ENCODE peak calls at places on chromosome 22, in four cellular contexts. L is A673; H is PC-9; V is CD4-positive, CD25-positive, alpha-beta regulatory T cell. W is an unnamed sample.

GRCh38 chr22:32765117-32765618 is 36.3 kb upstream of the TIMP3 start:
- DNase-seq in H (no peak), V (no peak), L (no peak), W (no peak)

GRCh38 chr22:32751065-32751739 is 50.3 kb upstream of the TIMP3 start:
- DNase-seq in L (no peak), V (no peak), H (peak; percentile 19), W (no peak)

GRCh38 chr22:42270512-42271190 is at the start of gene TCF20:
- DNase-seq in L (peak; percentile 88), V (peak; percentile 74), H (peak; percentile 69), W (peak; percentile 91)

GRCh38 chr22:25564320-25564978 is at the start of gene GRK3:
- DNase-seq in L (peak; percentile 52), V (peak; percentile 58), H (peak; percentile 34), W (peak; percentile 88)

GRCh38 chr22:35601743-35602633 is 15.1 kb downstream of the MB start:
- DNase-seq in L (no peak), V (no peak), H (peak; percentile 91), W (no peak)

GRCh38 chr22:39946571-39947407 is 13.4 kb upstream of the TMA7B start:
- DNase-seq in V (no peak), H (no peak), L (no peak), W (no peak)

GRCh38 chr22:46068176-46068907 is 82.0 kb upstream of the PPARA start:
- DNase-seq in L (peak; percentile 34), V (no peak), H (no peak), W (no peak)

GRCh38 chr22:38925571-38926041 is 31.8 kb upstream of the APOBEC3A start:
- DNase-seq in L (no peak), H (no peak), V (no peak), W (no peak)

GRCh38 chr22:46052331-46052771 is 75.4 kb upstream of the WNT7B start:
- DNase-seq in V (no peak), L (no peak), H (no peak), W (peak; percentile 71)

GRCh38 chr22:27420817-27421361 is 380.7 kb downstream of the MN1 start:
- DNase-seq in V (no peak), L (peak; percentile 38), H (peak; percentile 44), W (peak; percentile 92)

GRCh38 chr22:23784215-23784732 is 2.5 kb upstream of the SMARCB1 start:
- DNase-seq in V (no peak), H (no peak), L (no peak), W (no peak)

GRCh38 chr22:42964994-42965699 is 49.8 kb downstream of the PACSIN2 start:
- DNase-seq in L (peak; percentile 88), V (no peak), H (peak; percentile 42), W (no peak)

GRCh38 chr22:49865156-49865555 is 11.5 kb downstream of the ZBED4 start:
- DNase-seq in V (no peak), H (no peak), L (no peak), W (no peak)

GRCh38 chr22:24845036-24845918 is 39.3 kb downstream of the SGSM1 start:
- DNase-seq in H (no peak), L (no peak), V (no peak), W (peak; percentile 50)

GRCh38 chr22:49951001-49951677 is 9.4 kb upstream of the PIM3 start:
- DNase-seq in L (no peak), H (peak; percentile 98), V (no peak), W (no peak)

GRCh38 chr22:22442928-22443709 is 65.4 kb downstream of the ZNF280B start:
- DNase-seq in H (no peak), L (no peak), V (no peak), W (no peak)

GRCh38 chr22:49810363-49811013 is 17.2 kb downstream of the BRD1 start:
- DNase-seq in L (no peak), V (no peak), H (no peak), W (no peak)

GRCh38 chr22:22944268-22944985 is 56.8 kb downstream of the IGLL5 start:
- DNase-seq in L (no peak), H (no peak), V (no peak), W (no peak)

GRCh38 chr22:37544955-37545702 is 15.2 kb upstream of the CDC42EP1 start:
- DNase-seq in V (no peak), H (peak; percentile 87), L (peak; percentile 51), W (peak; percentile 90)

GRCh38 chr22:45842141-45842831 is 134.7 kb downstream of the WNT7B start:
- DNase-seq in L (no peak), V (no peak), H (no peak), W (no peak)

GRCh38 chr22:50581950-50582561 is 593 bp downstream of the CHKB start:
- DNase-seq in L (no peak), V (no peak), H (no peak), W (no peak)

GRCh38 chr22:39266398-39267030 is 21.7 kb upstream of the PDGFB start:
- DNase-seq in L (no peak), V (no peak), H (peak; percentile 56), W (no peak)

GRCh38 chr22:42069801-42070516 is 653 bp downstream of the NAGA start:
- DNase-seq in V (no peak), L (no peak), H (no peak), W (no peak)

GRCh38 chr22:32910358-32910757 is 108.9 kb downstream of the TIMP3 start:
- DNase-seq in V (no peak), H (no peak), L (no peak), W (no peak)

GRCh38 chr22:20752104-20752741 is 21.7 kb upstream of the SERPIND1 start:
- DNase-seq in H (no peak), L (no peak), V (no peak), W (no peak)

GRCh38 chr22:17046949-17047348 is 37.9 kb upstream of the IL17RA start:
- DNase-seq in L (no peak), V (no peak), H (no peak), W (no peak)

GRCh38 chr22:25545117-25545516 is 19.4 kb upstream of the GRK3 start:
- DNase-seq in H (no peak), L (no peak), V (no peak), W (no peak)

GRCh38 chr22:19724927-19725661 is 1.8 kb downstream of the GP1BB start:
- DNase-seq in L (no peak), H (no peak), V (no peak), W (no peak)
- H3K4me3 ChIP-seq in L (no peak overlapping the region), H (no peak overlapping the region), V (no peak overlapping the region), W (no peak overlapping the region)

GRCh38 chr22:29338398-29338797 is 22.9 kb upstream of the RASL10A start:
- DNase-seq in V (no peak), H (no peak), L (no peak), W (no peak)
- H3K27ac ChIP-seq in V (no peak overlapping the region), H (no peak overlapping the region), L (no peak overlapping the region), W (no peak overlapping the region)

GRCh38 chr22:44678245-44678979 is 23.6 kb upstream of the PRR5 start:
- DNase-seq in L (no peak), V (no peak), H (no peak), W (peak; percentile 26)
- H3K4me3 ChIP-seq in L (no peak overlapping the region), V (no peak overlapping the region), H (no peak overlapping the region), W (no peak overlapping the region)

GRCh38 chr22:47996446-47996857 is 1234.0 kb downstream of the TBC1D22A start:
- DNase-seq in V (no peak), L (no peak), H (no peak), W (no peak)

GRCh38 chr22:47997612-47998011 is 1235.2 kb downstream of the TBC1D22A start:
- DNase-seq in V (no peak), L (no peak), H (no peak), W (no peak)

GRCh38 chr22:47995718-47996117 is 1233.3 kb downstream of the TBC1D22A start:
- DNase-seq in V (no peak), L (no peak), H (no peak), W (no peak)

GRCh38 chr22:47994899-47995573 is 1232.6 kb downstream of the TBC1D22A start:
- DNase-seq in V (no peak), L (no peak), H (no peak), W (no peak)

GRCh38 chr22:47997052-47997568 is 1234.7 kb downstream of the TBC1D22A start:
- DNase-seq in V (no peak), L (no peak), H (no peak), W (no peak)
- H3K27ac ChIP-seq in V (no peak overlapping the region), L (no peak overlapping the region), H (no peak overlapping the region), W (no peak overlapping the region)

W was measured in right cardiac atrium.